ENCODE peak calls at places on chromosomes 7 and 10, in eight cellular contexts. C, G, Q, X, Z, O, K and R are unnamed samples. For H3K4me1, the result is how much of the 10 kb centered on the place peaks cover.

GRCh38 chr7:139242741-139243281 is 11.8 kb downstream of the UBN2 start:
- DNase-seq in K (no peak), Z (peak), C (no peak), O (no peak), X (peak), G (no peak), Q (no peak), R (no peak)

GRCh38 chr7:24786941-24787340 is 29.7 kb upstream of the GSDME start:
- DNase-seq in Q (no peak), C (no peak), O (no peak), Z (peak), X (peak), G (no peak), K (no peak), R (peak)

GRCh38 chr10:336247-336646 is 201.0 kb downstream of the ZMYND11 start:
- DNase-seq in G (no peak), C (no peak), Q (no peak), X (no peak), K (no peak), Z (no peak), O (no peak), R (no peak)

GRCh38 chr7:1228535-1229333 is 3.9 kb upstream of the UNCX start:
- DNase-seq in Z (no peak), K (no peak), O (no peak), X (no peak), G (no peak), C (no peak), Q (no peak), R (no peak)

GRCh38 chr10:69492091-69492745 is 41.0 kb downstream of the TSPAN15 start:
- DNase-seq in G (no peak), O (no peak), K (no peak), Z (no peak), Q (no peak), X (no peak), C (no peak), R (no peak)

GRCh38 chr7:1854521-1855395 is 184.7 kb downstream of the ELFN1 start:
- DNase-seq in C (no peak), G (peak), Q (no peak), X (no peak), O (no peak), Z (no peak), K (peak), R (peak)

GRCh38 chr10:30557884-30558283 is 71.7 kb downstream of the LYZL2 start:
- DNase-seq in K (no peak), O (no peak), Q (no peak), X (peak), G (no peak), C (no peak), Z (peak), R (no peak)

GRCh38 chr7:53315986-53316385 is 280.6 kb downstream of the POM121L12 start:
- DNase-seq in G (no peak), K (peak), X (peak), Z (no peak), Q (no peak), C (no peak), O (no peak), R (peak)

GRCh38 chr7:87318741-87319140 is 26.7 kb upstream of the CROT start:
- DNase-seq in Q (no peak), O (no peak), G (no peak), Z (no peak), C (no peak), X (no peak), K (no peak), R (no peak)

GRCh38 chr10:118582511-118582910 is 12.9 kb downstream of the PRLHR start:
- DNase-seq in X (no peak), Z (no peak), G (no peak), Q (no peak), K (no peak), O (no peak), C (no peak), R (no peak)

GRCh38 chr7:27173412-27174076 is 576 bp downstream of the HOXA10 start:
- DNase-seq in X (no peak), G (no peak), C (no peak), Z (no peak), O (no peak), K (no peak), Q (no peak), R (peak)

GRCh38 chr10:122112625-122113160 is 123.7 kb downstream of the TACC2 start:
- DNase-seq in Z (peak), K (peak), G (no peak), C (no peak), Q (peak), O (peak), X (peak), R (peak)

GRCh38 chr7:17155529-17155928 is 142.9 kb upstream of the AHR start:
- DNase-seq in G (no peak), Q (no peak), C (no peak), K (no peak), X (no peak), O (no peak), Z (no peak), R (no peak)

GRCh38 chr7:138000081-138000701 is 1.7 kb downstream of the CREB3L2 start:
- DNase-seq in K (peak), G (no peak), Q (peak), O (peak), X (peak), Z (peak), C (peak), R (no peak)

GRCh38 chr10:65341323-65341922 is 1584.4 kb upstream of the LRRTM3 start:
- DNase-seq in G (no peak), K (no peak), Q (no peak), C (no peak), X (peak), Z (no peak), O (no peak), R (no peak)

GRCh38 chr10:37681617-37681999 is 175.8 kb downstream of the ZNF248 start:
- DNase-seq in Z (no peak), C (no peak), K (no peak), O (no peak), Q (no peak), X (no peak), G (no peak), R (no peak)

GRCh38 chr7:142813262-142813661 is 41.6 kb upstream of the EPHB6 start:
- DNase-seq in K (no peak), X (peak), C (no peak), O (no peak), Q (no peak), G (no peak), Z (peak), R (no peak)

GRCh38 chr7:21898265-21898930 is 47.3 kb downstream of the CDCA7L start:
- DNase-seq in Q (no peak), C (peak), X (no peak), O (no peak), Z (no peak), K (no peak), G (no peak), R (no peak)

GRCh38 chr7:131056007-131056406 is 271.7 kb upstream of the MKLN1 start:
- DNase-seq in K (no peak), O (no peak), Z (no peak), C (no peak), Q (no peak), G (no peak), X (no peak), R (no peak)

GRCh38 chr10:4136121-4136520 is 351.1 kb upstream of the KLF6 start:
- DNase-seq in C (peak), Z (no peak), Q (no peak), O (no peak), X (peak), K (no peak), G (no peak), R (no peak)

GRCh38 chr10:86646532-86646931 is 7.8 kb upstream of the OPN4 start:
- DNase-seq in Z (no peak), G (no peak), X (no peak), O (no peak), Q (no peak), K (no peak), C (no peak), R (peak)

GRCh38 chr7:128710391-128710930 is 28.7 kb upstream of the CALU start:
- DNase-seq in O (no peak), X (no peak), Z (no peak), C (no peak), G (no peak), K (no peak), Q (no peak), R (no peak)

GRCh38 chr7:121369462-121369861 is 26.6 kb downstream of the FAM3C start:
- DNase-seq in C (no peak), G (no peak), X (peak), K (no peak), Z (peak), Q (no peak), O (peak), R (no peak)

GRCh38 chr10:33129181-33129928 is 171.3 kb upstream of the ITGB1 start:
- DNase-seq in Q (no peak), O (no peak), C (no peak), X (peak), Z (peak), K (no peak), G (no peak), R (no peak)

GRCh38 chr10:123287594-123288247 is 133.5 kb downstream of the BUB3 start:
- DNase-seq in X (peak), Z (peak), C (no peak), G (no peak), K (no peak), O (no peak), Q (no peak), R (no peak)

GRCh38 chr7:15305002-15305600 is 256.7 kb downstream of the AGMO start:
- DNase-seq in G (no peak), O (peak), Q (peak), C (peak), X (peak), K (peak), Z (peak), R (no peak)

GRCh38 chr10:96407560-96408069 is 48.8 kb upstream of the OPALIN start:
- DNase-seq in C (no peak), K (no peak), G (no peak), X (no peak), Z (no peak), O (no peak), Q (no peak), R (no peak)

GRCh38 chr7:28347964-28348363 is 64.4 kb upstream of the CREB5 start:
- DNase-seq in C (no peak), X (no peak), Z (peak), G (no peak), Q (no peak), O (no peak), K (no peak), R (no peak)

GRCh38 chr7:10568891-10569290 is 404.8 kb upstream of the PHF14 start:
- DNase-seq in Q (no peak), O (no peak), K (no peak), G (no peak), Z (no peak), X (no peak), C (no peak), R (no peak)

GRCh38 chr7:30980194-30980593 is 16.4 kb downstream of the GHRHR start:
- DNase-seq in K (no peak), Z (no peak), O (no peak), G (no peak), X (no peak), Q (no peak), C (no peak), R (no peak)

GRCh38 chr10:30432631-30433285 is 1.2 kb upstream of the MAP3K8 start:
- DNase-seq in X (no peak), K (peak), G (peak), Q (no peak), Z (no peak), C (no peak), O (peak), R (peak)

GRCh38 chr7:94654764-94655561 is 970 bp downstream of the SGCE start:
- DNase-seq in Q (peak), Z (peak), X (peak), C (peak), G (no peak), O (no peak), K (no peak), R (no peak)

GRCh38 chr7:130352335-130353074 is 7.9 kb downstream of the CPA5 start:
- DNase-seq in G (no peak), O (no peak), C (no peak), K (no peak), Q (no peak), Z (peak), X (peak), R (no peak)

GRCh38 chr7:50664461-50664922 is 99.3 kb upstream of the DDC start:
- DNase-seq in C (no peak), G (no peak), X (peak), O (no peak), Q (no peak), Z (peak), K (no peak), R (no peak)
- H3K27ac ChIP-seq in C (no peak), G (no peak), X (no peak), O (no peak), Q (no peak), Z (no peak), K (no peak), R (peak)

GRCh38 chr7:116801092-116801710 is 61.2 kb upstream of the CAPZA2 start:
- DNase-seq in G (no peak), C (no peak), K (no peak), X (peak), O (no peak), Z (peak), Q (no peak), R (no peak)

GRCh38 chr7:116797611-116798010 is 64.8 kb upstream of the CAPZA2 start:
- DNase-seq in K (no peak), Z (no peak), Q (no peak), X (peak), G (no peak), C (no peak), O (peak), R (no peak)

GRCh38 chr7:116800594-116800993 is 61.8 kb upstream of the CAPZA2 start:
- DNase-seq in K (no peak), C (no peak), X (no peak), Q (no peak), G (no peak), O (no peak), Z (no peak), R (no peak)

GRCh38 chr7:116798205-116798730 is 64.1 kb upstream of the CAPZA2 start:
- DNase-seq in Q (no peak), X (no peak), G (no peak), Z (no peak), O (no peak), C (no peak), K (no peak), R (no peak)

GRCh38 chr7:116799912-116800311 is 62.5 kb upstream of the CAPZA2 start:
- DNase-seq in Z (peak), C (no peak), O (no peak), X (no peak), Q (no peak), K (no peak), G (no peak), R (no peak)
- H3K4me1 ChIP-seq in Z (under half), C (under half), O (under half), X (under half), Q (under half), K (under half), G (under half), R (under half)

GRCh38 chr10:43141421-43141820 is 3.2 kb downstream of the CSGALNACT2 start:
- DNase-seq in C (peak), Q (no peak), G (no peak), Z (no peak), X (no peak), K (no peak), O (no peak), R (no peak)
- H3K27ac ChIP-seq in C (peak), Q (no peak), G (no peak), Z (no peak), X (no peak), K (no peak), O (no peak), R (no peak)

DNA sequence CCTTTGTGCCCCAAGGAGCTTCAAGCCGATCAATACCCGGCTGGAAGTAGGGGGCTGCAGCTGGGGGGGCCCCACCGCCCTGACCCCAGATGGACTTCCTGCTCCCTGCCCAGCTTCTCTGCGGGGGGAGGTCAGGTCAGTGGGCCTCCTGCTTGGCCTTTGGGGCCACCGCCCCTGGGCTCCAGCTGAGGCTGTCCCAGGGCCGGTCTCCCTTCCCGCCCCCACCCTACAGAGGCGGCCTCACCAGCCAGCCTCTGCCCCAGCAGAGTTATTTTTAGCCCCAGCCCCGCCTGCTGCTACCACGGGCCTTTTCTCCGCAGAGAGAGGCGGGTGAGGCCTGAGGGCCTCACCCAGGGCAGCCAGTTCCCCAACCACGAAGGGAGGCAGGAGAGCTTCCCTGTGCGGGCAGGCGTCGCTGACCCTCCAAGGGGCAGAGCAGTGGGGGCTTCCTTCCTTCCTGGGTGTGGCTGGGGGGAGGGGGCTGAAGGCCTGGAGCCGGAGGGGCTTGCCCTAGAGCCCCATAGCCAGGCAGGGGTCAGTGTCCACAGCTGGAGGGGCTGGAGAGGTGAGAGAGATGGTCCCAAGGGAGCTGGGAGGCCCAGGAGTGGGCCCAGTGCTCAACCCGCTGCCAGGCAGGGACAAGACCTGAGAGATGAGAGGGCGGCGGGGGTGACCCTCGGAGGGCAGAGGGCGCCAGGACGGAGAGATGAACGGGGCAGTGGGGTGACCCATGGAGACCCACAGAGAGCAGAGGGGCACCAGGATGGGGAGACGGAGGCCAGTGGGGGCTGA is 24.6 kb downstream of the PWWP2B start:
- DNase-seq in C (peak), G (no peak), O (peak), K (peak), Q (no peak), Z (peak), X (peak), R (no peak)
- H3K4me1 ChIP-seq in C (half or more), G (under half), O (under half), K (under half), Q (under half), Z (under half), X (under half), R (under half)

GRCh38 chr10:14670551-14671240 is 104.0 kb downstream of the FAM107B start:
- DNase-seq in K (no peak), Z (peak), Q (no peak), O (no peak), X (no peak), G (no peak), C (no peak), R (no peak)
- H3K27ac ChIP-seq in K (no peak), Z (peak), Q (no peak), O (no peak), X (peak), G (no peak), C (no peak), R (peak)

GRCh38 chr10:61608255-61609040 is 54.3 kb upstream of the CABCOCO1 start:
- DNase-seq in Q (no peak), G (no peak), O (no peak), Z (no peak), X (peak), C (no peak), K (no peak), R (no peak)

GRCh38 chr10:61609609-61610166 is 53.0 kb upstream of the CABCOCO1 start:
- DNase-seq in X (no peak), O (no peak), Z (no peak), Q (no peak), K (no peak), G (no peak), C (no peak), R (no peak)

GRCh38 chr10:61613665-61614064 is 49.1 kb upstream of the CABCOCO1 start:
- DNase-seq in X (no peak), C (no peak), G (no peak), O (no peak), Z (no peak), Q (no peak), K (no peak), R (no peak)

GRCh38 chr10:61612009-61612408 is 50.7 kb upstream of the CABCOCO1 start:
- DNase-seq in G (no peak), Q (no peak), Z (no peak), K (no peak), C (no peak), O (no peak), X (no peak), R (peak)

DNA sequence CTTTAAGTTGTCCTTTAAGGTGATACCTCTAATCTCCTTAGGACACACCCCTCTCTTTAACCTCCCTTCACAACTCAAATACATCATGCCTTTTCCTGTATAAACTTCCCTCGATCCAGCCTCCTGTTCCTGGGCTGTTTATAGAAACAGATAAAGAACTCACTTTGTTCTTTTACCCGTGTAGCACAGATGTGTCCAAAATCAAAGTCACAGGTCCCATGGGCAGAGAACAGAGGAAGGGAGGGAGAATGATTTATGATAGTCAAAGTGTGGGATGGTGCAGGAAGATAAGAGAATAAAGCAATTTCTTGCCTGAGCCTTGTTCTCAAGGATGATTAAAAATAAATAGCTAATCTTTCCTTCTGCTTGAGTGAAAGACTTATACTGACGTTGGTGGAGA is 50.3 kb upstream of the CABCOCO1 start:
- DNase-seq in X (peak), G (no peak), C (no peak), Z (no peak), K (no peak), Q (no peak), O (no peak), R (no peak)
- H3K4me1 ChIP-seq in X (under half), G (under half), C (under half), Z (under half), K (under half), Q (under half), O (under half), R (under half)

GRCh38 chr7:157394246-157395191 is 57.7 kb downstream of the DNAJB6 start:
- DNase-seq in X (peak), Z (peak), Q (no peak), G (no peak), C (no peak), O (no peak), K (no peak), R (no peak)

GRCh38 chr7:157386979-157387800 is 50.4 kb downstream of the DNAJB6 start:
- DNase-seq in Z (peak), O (peak), Q (peak), X (peak), G (peak), C (peak), K (peak), R (peak)

GRCh38 chr7:157392256-157393037 is 55.6 kb downstream of the DNAJB6 start:
- DNase-seq in Z (no peak), Q (no peak), C (no peak), K (no peak), X (no peak), O (no peak), G (no peak), R (no peak)

GRCh38 chr7:157389951-157390730 is 53.3 kb downstream of the DNAJB6 start:
- DNase-seq in O (no peak), Z (no peak), X (peak), K (no peak), G (peak), C (no peak), Q (no peak), R (no peak)

DNA sequence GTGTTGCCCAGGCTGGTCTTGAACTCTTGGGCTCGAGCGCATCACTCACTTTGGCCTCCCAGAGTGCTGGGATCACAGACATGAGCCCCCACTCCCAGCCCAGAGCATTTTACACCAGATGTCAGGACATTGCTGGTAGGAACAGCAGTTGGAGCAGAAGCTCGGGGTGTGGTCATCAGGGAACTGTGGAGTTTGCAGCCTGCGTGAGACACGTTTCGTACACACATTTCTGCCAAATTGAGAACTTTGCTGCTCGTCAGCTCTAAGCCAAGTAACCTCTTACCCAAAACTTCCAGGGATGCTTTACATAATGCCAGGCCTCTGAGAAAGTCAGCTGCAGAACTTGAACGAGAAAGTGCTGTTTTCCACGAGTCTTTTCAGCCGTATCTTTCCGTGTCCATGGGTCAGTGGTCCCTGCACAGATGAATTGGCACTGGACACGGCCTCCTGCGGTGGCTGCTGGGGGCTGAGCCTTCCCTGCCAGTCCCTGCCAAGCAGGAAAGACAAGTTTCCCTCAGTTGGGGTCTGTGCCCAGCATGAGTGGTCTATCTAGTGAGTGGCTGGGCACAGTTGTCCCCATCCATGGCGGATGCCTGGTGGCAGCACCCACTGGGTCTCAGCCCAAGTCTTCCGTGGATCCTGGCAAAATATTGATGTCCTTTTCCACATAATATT is 54.4 kb downstream of the DNAJB6 start:
- DNase-seq in X (no peak), C (no peak), Q (no peak), K (no peak), O (no peak), G (no peak), Z (no peak), R (no peak)
- H3K27ac ChIP-seq in X (no peak), C (no peak), Q (no peak), K (no peak), O (no peak), G (no peak), Z (no peak), R (no peak)